ENCODE peak calls at places on chromosomes 13 and 19, in seven cellular contexts. E, Z, U, X, I, S and D are unnamed samples.

GRCh38 chr13:19845758-19846157 is 17.7 kb downstream of the ZMYM5 start:
- DNase-seq in I (peak), S (peak), X (peak), Z (peak), U (peak), E (peak), D (peak)

GRCh38 chr13:71979616-71980015 is 112.6 kb upstream of the DACH1 start:
- DNase-seq in E (peak), X (no peak), U (no peak), S (peak), I (peak), Z (peak), D (no peak)

GRCh38 chr19:56211718-56212117 is 9.6 kb downstream of the ZSCAN5C start:
- DNase-seq in I (no peak), Z (no peak), S (no peak), U (no peak), E (no peak), X (no peak), D (no peak)

GRCh38 chr13:20525144-20525600 is 485 bp downstream of the CRYL1 start:
- DNase-seq in Z (peak), U (peak), I (peak), X (no peak), E (no peak), S (peak), D (peak)

GRCh38 chr19:50957587-50957986 is 4.7 kb upstream of the KLK5 start:
- DNase-seq in E (no peak), X (no peak), I (no peak), S (no peak), Z (no peak), U (no peak), D (no peak)

GRCh38 chr13:101522607-101523006 is 70.1 kb downstream of the ITGBL1 start:
- DNase-seq in Z (no peak), E (no peak), X (no peak), I (no peak), U (no peak), S (no peak), D (no peak)

GRCh38 chr19:44452367-44452766 is 4.1 kb upstream of the ZNF229 start:
- DNase-seq in U (no peak), Z (no peak), I (no peak), X (no peak), S (no peak), E (no peak), D (no peak)

GRCh38 chr13:25207291-25207690 is 35.2 kb upstream of the AMER2 start:
- DNase-seq in S (no peak), I (no peak), E (no peak), U (no peak), X (no peak), Z (no peak), D (no peak)

GRCh38 chr13:80516818-80517348 is 176.0 kb upstream of the SPRY2 start:
- DNase-seq in E (no peak), X (no peak), U (no peak), Z (no peak), I (no peak), S (no peak), D (no peak)

GRCh38 chr13:59533561-59534337 is 630.0 kb downstream of the DIAPH3 start:
- DNase-seq in S (no peak), E (no peak), U (no peak), X (no peak), I (peak), Z (peak), D (no peak)

GRCh38 chr13:102721800-102722231 is 27.0 kb upstream of the METTL21C start:
- DNase-seq in U (no peak), I (no peak), X (no peak), E (no peak), Z (no peak), S (peak), D (peak)

GRCh38 chr19:18704054-18704453 is 20.6 kb downstream of the CRTC1 start:
- DNase-seq in Z (no peak), X (no peak), I (no peak), U (no peak), E (no peak), S (no peak), D (no peak)

GRCh38 chr13:73948848-73949529 is 185.2 kb downstream of the KLF12 start:
- DNase-seq in Z (no peak), X (no peak), S (no peak), I (no peak), U (no peak), E (no peak), D (no peak)

GRCh38 chr13:93060144-93060543 is 166.5 kb upstream of the GPC6 start:
- DNase-seq in E (no peak), S (no peak), Z (no peak), X (no peak), U (no peak), I (no peak), D (no peak)

DNA sequence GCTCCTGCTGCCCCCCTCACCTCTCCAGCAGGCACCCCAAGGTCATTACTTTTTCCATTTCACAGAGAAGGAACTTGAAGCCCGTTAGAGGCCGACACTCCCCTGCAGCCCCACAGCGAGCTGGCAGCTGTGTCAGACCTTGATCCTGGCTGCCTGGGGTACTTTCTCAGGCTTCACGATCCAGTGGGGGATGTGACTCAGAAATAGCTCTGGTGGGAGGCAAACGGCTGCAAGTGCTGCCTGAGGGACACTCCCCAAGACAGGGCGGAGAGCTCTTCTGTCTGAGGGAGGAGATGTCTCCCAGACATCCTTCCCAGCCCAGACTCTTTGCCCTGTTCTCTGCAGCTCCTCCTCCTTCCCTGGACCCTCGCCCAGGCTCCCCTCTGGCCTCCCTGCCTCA is 4.8 kb downstream of the TSKS start:
- DNase-seq in E (no peak), U (peak), I (peak), X (no peak), S (peak), Z (no peak), D (peak)
- H3K4me2 ChIP-seq in E (no peak), U (peak), I (no peak), X (no peak), S (no peak), Z (no peak), D (peak)

GRCh38 chr19:591099-591958 is 1.6 kb downstream of the HCN2 start:
- DNase-seq in U (peak), X (no peak), E (no peak), I (no peak), S (no peak), Z (peak), D (peak)
- H3K4me2 ChIP-seq in U (no peak), X (peak), E (no peak), I (peak), S (no peak), Z (no peak), D (no peak)

GRCh38 chr19:30227661-30228112 is 144.5 kb upstream of the ZNF536 start:
- DNase-seq in I (peak), S (peak), Z (peak), E (peak), U (peak), X (peak), D (peak)

GRCh38 chr19:30228113-30228725 is 144.0 kb upstream of the ZNF536 start:
- DNase-seq in I (peak), E (no peak), Z (no peak), U (no peak), S (no peak), X (peak), D (peak)

GRCh38 chr19:30228726-30229523 is 143.3 kb upstream of the ZNF536 start:
- DNase-seq in U (no peak), S (peak), Z (no peak), I (no peak), E (no peak), X (peak), D (peak)

GRCh38 chr19:30231408-30232318 is 140.5 kb upstream of the ZNF536 start:
- DNase-seq in U (no peak), E (no peak), S (no peak), X (no peak), Z (no peak), I (no peak), D (no peak)

DNA sequence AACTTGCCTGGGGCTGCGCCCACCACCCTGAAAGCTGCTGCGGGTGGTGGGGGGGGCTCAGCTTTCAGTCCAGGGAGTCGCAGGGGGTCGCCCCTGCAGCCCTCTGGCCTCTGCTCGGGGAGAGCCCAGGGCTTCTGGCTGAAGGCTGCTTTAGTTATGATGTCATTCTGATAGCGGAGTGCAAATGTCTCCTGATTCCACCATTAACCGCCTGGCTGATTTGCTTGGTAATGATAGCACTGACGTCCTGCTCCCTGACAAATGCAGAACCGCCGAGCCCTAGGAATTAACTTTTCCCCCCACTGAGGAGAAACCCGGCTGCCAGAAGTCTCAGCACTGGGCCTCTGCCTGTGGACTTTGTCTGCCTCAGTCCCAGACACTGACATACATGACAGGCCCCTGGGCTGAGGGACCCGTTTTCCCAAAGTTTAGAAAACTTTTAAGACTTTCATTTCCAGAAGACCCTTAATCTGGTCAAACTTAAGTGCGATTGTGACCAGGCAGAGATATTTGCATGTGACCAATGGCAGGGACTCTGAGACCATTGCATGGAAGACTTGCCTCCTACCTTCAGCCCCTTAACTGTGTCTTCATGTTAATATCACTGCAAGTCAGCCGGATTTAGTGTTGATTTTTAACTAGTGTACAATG is 142.5 kb upstream of the ZNF536 start:
- DNase-seq in E (no peak), Z (no peak), S (no peak), X (peak), U (no peak), I (no peak), D (no peak)
- H3K4me2 ChIP-seq in E (no peak), Z (no peak), S (no peak), X (peak), U (no peak), I (peak), D (no peak)

GRCh38 chr19:38228005-38228377 is 4.0 kb upstream of the DPF1 start:
- DNase-seq in E (no peak), X (no peak), I (no peak), U (no peak), S (no peak), Z (no peak), D (no peak)
- H3K4me2 ChIP-seq in E (peak), X (no peak), I (no peak), U (no peak), S (no peak), Z (no peak), D (no peak)

GRCh38 chr19:17339088-17339741 is 1.9 kb downstream of the GTPBP3 start:
- DNase-seq in U (peak), X (peak), E (no peak), S (no peak), I (no peak), Z (no peak), D (no peak)

GRCh38 chr19:17336872-17337674 is at the start of gene GTPBP3:
- DNase-seq in I (peak), Z (peak), U (peak), S (peak), E (peak), X (peak), D (peak)

GRCh38 chr19:17337675-17338439 is 504 bp downstream of the GTPBP3 start:
- DNase-seq in U (peak), X (peak), E (no peak), S (no peak), I (no peak), Z (peak), D (peak)

GRCh38 chr19:17340302-17340870 is 3.0 kb downstream of the GTPBP3 start:
- DNase-seq in I (no peak), U (no peak), S (no peak), E (no peak), X (no peak), Z (no peak), D (no peak)

GRCh38 chr19:17338440-17339078 is 1.2 kb downstream of the GTPBP3 start:
- DNase-seq in E (no peak), I (no peak), Z (no peak), S (no peak), X (no peak), U (no peak), D (no peak)
- H3K4me2 ChIP-seq in E (peak), I (peak), Z (peak), S (peak), X (peak), U (peak), D (no peak)

DNA sequence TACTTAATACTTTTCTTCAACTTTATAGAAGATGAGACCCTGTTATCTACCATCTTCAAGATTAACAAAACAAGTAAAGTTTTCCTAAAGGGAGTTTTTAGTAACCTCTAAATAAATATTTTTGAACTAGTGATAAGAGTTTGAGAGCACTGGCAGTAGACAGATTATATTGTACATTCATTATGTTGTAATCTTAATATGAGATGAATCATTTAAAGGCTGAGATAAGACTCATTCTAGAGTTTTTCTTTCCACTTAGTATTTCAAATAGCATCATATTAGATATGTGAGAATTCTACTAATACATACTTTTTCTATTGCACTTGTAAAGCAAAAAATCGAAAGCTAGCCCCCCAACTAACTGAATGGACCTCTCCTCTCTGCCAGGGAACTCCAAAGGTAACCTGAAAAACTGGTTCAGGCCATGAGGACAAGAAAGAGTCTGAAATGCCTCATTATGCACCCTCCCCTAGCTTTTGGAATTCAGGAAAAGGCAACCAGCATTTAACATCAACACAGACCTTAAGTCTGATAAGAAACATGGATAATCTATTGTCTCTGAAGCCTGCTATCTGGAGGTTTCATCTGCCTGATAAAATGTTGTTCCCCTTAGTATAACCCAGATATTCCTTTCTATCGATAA is 875.4 kb upstream of the SLC10A2 start:
- DNase-seq in X (no peak), U (no peak), E (no peak), Z (no peak), S (no peak), I (peak), D (no peak)
- H3K4me2 ChIP-seq in X (no peak), U (no peak), E (no peak), Z (no peak), S (no peak), I (no peak), D (no peak)

GRCh38 chr13:110519506-110519905 is 42.0 kb downstream of the RAB20 start:
- DNase-seq in E (no peak), I (no peak), X (no peak), U (no peak), S (no peak), Z (no peak), D (no peak)

GRCh38 chr13:110518150-110518525 is 43.4 kb downstream of the RAB20 start:
- DNase-seq in Z (no peak), U (no peak), X (no peak), E (no peak), S (no peak), I (no peak), D (no peak)

GRCh38 chr13:110519046-110519445 is 42.5 kb downstream of the RAB20 start:
- DNase-seq in I (no peak), U (no peak), X (no peak), Z (no peak), S (no peak), E (no peak), D (no peak)

GRCh38 chr13:110517505-110518149 is 43.9 kb downstream of the RAB20 start:
- DNase-seq in E (no peak), X (no peak), Z (no peak), S (no peak), U (no peak), I (no peak), D (no peak)

DNA sequence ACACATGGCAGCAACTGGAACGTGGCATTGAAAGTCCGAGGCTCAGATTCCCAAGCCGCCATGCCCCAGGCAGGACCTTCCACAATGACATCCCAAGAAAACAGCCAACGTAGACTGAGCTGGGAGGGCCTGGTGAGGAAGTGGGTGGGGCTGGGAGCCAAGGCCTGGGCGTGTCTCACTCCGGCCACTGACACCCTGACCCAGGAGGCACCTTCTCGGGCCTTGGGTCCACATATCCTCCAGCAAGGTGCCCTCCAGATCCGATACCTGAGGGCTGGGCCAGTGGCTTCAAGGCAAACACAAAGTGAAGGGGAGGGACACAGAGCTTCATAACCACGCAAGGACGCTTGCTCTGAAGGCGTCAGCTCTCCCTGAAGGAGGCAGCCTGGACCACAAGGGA is 43.0 kb downstream of the RAB20 start:
- DNase-seq in I (no peak), Z (no peak), S (no peak), E (no peak), X (no peak), U (peak), D (no peak)
- H3K4me2 ChIP-seq in I (no peak), Z (no peak), S (no peak), E (no peak), X (no peak), U (no peak), D (no peak)

GRCh38 chr13:113724780-113725315 is 34.2 kb upstream of the TMEM255B start:
- DNase-seq in E (peak), X (peak), S (peak), U (peak), Z (peak), I (peak), D (peak)
- H3K4me2 ChIP-seq in E (peak), X (peak), S (peak), U (peak), Z (peak), I (peak), D (peak)

GRCh38 chr19:11202488-11203193 is 5.3 kb upstream of the KANK2 start:
- DNase-seq in U (no peak), I (no peak), S (no peak), E (no peak), X (no peak), Z (no peak), D (no peak)
- H3K4me2 ChIP-seq in U (no peak), I (no peak), S (peak), E (no peak), X (peak), Z (no peak), D (peak)